ENCODE peak calls at places on chromosomes 13 and 19, in ten cellular contexts. A, M, K, H, E, L, N, Q, U and J are unnamed samples.

GRCh38 chr13:33016414-33017409 is at the start of gene KL:
- DNase-seq in M (no peak), U (no peak), Q (no peak), E (no peak), L (peak), N (no peak), K (no peak), A (peak), H (no peak), J (no peak)

GRCh38 chr13:69199664-69200063 is 908.0 kb upstream of the ATXN8OS start:
- DNase-seq in N (no peak), E (no peak), A (no peak), Q (no peak), U (no peak), K (no peak), M (no peak), L (no peak), H (no peak), J (no peak)

GRCh38 chr19:1576242-1577089 is 8.3 kb upstream of the MEX3D start:
- DNase-seq in H (no peak), A (no peak), E (no peak), N (no peak), L (no peak), M (no peak), Q (no peak), K (no peak), U (no peak), J (no peak)

GRCh38 chr13:89465366-89465765 is 1794.2 kb downstream of the SLITRK5 start:
- DNase-seq in E (no peak), U (no peak), N (no peak), M (no peak), A (no peak), K (no peak), L (no peak), Q (peak), H (no peak), J (peak)

GRCh38 chr19:54576411-54576976 is 2.9 kb downstream of the LILRA2 start:
- DNase-seq in N (no peak), K (no peak), H (no peak), U (no peak), L (no peak), Q (no peak), A (no peak), M (no peak), E (no peak), J (no peak)

GRCh38 chr19:5958851-5959122 is 19.2 kb downstream of the RANBP3 start:
- DNase-seq in H (no peak), K (no peak), E (no peak), U (no peak), Q (no peak), A (no peak), L (no peak), N (no peak), M (no peak), J (no peak)

GRCh38 chr13:52851153-52851962 is 2.9 kb upstream of the PCDH8 start:
- DNase-seq in E (no peak), K (peak), A (peak), N (peak), H (no peak), Q (peak), L (peak), M (no peak), U (no peak), J (no peak)

GRCh38 chr19:51198641-51199040 is 26.2 kb upstream of the CD33 start:
- DNase-seq in L (no peak), U (no peak), E (no peak), N (no peak), Q (no peak), A (no peak), K (no peak), M (no peak), H (no peak), J (no peak)

GRCh38 chr13:41802684-41803554 is 158.0 kb downstream of the VWA8 start:
- DNase-seq in E (no peak), U (no peak), A (no peak), M (no peak), K (no peak), N (no peak), Q (peak), L (no peak), H (no peak), J (peak)

GRCh38 chr13:112846411-112847115 is 122.5 kb upstream of the MCF2L start:
- DNase-seq in Q (no peak), N (no peak), H (no peak), A (no peak), L (no peak), U (no peak), K (no peak), M (no peak), E (no peak), J (no peak)

GRCh38 chr19:37907735-37908066 is 693 bp downstream of the SIPA1L3 start:
- DNase-seq in L (no peak), K (no peak), A (no peak), U (no peak), Q (no peak), N (no peak), H (no peak), M (no peak), E (no peak), J (no peak)

GRCh38 chr13:94162289-94162688 is 317.2 kb downstream of the DCT start:
- DNase-seq in H (no peak), K (no peak), Q (no peak), M (no peak), A (no peak), N (no peak), U (no peak), L (peak), E (no peak), J (no peak)

GRCh38 chr13:51000576-51001260 is 91.1 kb downstream of the RNASEH2B start:
- DNase-seq in N (no peak), H (no peak), M (no peak), U (no peak), Q (peak), L (peak), A (no peak), E (no peak), K (peak), J (peak)

GRCh38 chr13:37225414-37226047 is 120.1 kb upstream of the CSNK1A1L start:
- DNase-seq in N (no peak), A (no peak), U (no peak), K (no peak), E (no peak), H (no peak), M (no peak), L (no peak), Q (peak), J (peak)

GRCh38 chr19:38649305-38650179 is 2.1 kb downstream of the ACTN4 start:
- DNase-seq in N (no peak), M (no peak), H (no peak), L (no peak), E (no peak), K (no peak), A (no peak), Q (no peak), U (no peak), J (peak)

GRCh38 chr13:35957996-35958395 is 173.2 kb downstream of the DCLK1 start:
- DNase-seq in K (no peak), N (no peak), L (no peak), U (no peak), E (no peak), Q (no peak), A (no peak), H (no peak), M (no peak), J (no peak)

GRCh38 chr19:34967551-34967950 is 3.5 kb upstream of the ZNF792 start:
- DNase-seq in U (no peak), L (no peak), N (no peak), M (no peak), A (no peak), K (no peak), H (no peak), E (no peak), Q (no peak), J (no peak)

GRCh38 chr19:30161770-30162169 is 210.4 kb upstream of the ZNF536 start:
- DNase-seq in A (no peak), H (no peak), E (no peak), K (no peak), N (no peak), Q (no peak), L (no peak), M (no peak), U (no peak), J (no peak)

GRCh38 chr13:76991432-76991795 is 467 bp upstream of the CLN5 start:
- DNase-seq in U (no peak), L (peak), K (no peak), Q (no peak), H (no peak), N (no peak), M (peak), E (no peak), A (no peak), J (no peak)